ENCODE peak calls at places on chromosome 14, in five cellular contexts. G, M, Y, X and Q are unnamed samples.

GRCh38 chr14:103607039-103607668 is 21.9 kb upstream of the KLC1 start:
- DNase-seq in G (peak; percentile 55), M (no peak), Y (peak; percentile 94), X (no peak), Q (no peak)

GRCh38 chr14:85317491-85318021 is 212.4 kb upstream of the FLRT2 start:
- DNase-seq in G (no peak), M (no peak), Y (no peak), X (no peak), Q (no peak)

GRCh38 chr14:35821546-35822411 is 4.4 kb upstream of the BRMS1L start:
- DNase-seq in G (no peak), M (no peak), Y (peak; percentile 48), X (no peak), Q (peak; percentile 49)

GRCh38 chr14:39376671-39377403 is 55.4 kb downstream of the FBXO33 start:
- DNase-seq in G (no peak), M (no peak), Y (peak; percentile 65), X (no peak), Q (peak; percentile 66)

GRCh38 chr14:80933282-80933681 is 8.3 kb downstream of the CEP128 start:
- DNase-seq in G (no peak), M (no peak), Y (no peak), X (no peak), Q (no peak)

GRCh38 chr14:34355584-34356266 is 106.3 kb downstream of the SPTSSA start:
- DNase-seq in G (no peak), M (no peak), Y (peak; percentile 71), X (no peak), Q (peak; percentile 74)

GRCh38 chr14:78157855-78158436 is 12.2 kb upstream of the NRXN3 start:
- DNase-seq in G (peak; percentile 41), M (peak; percentile 39), Y (no peak), X (no peak), Q (no peak)

GRCh38 chr14:67269338-67270060 is 28.3 kb downstream of the PALS1 start:
- DNase-seq in G (no peak), M (peak; percentile 55), Y (peak; percentile 85), X (no peak), Q (peak; percentile 12)

GRCh38 chr14:67357583-67358354 is 1.8 kb downstream of the ATP6V1D start:
- DNase-seq in G (no peak), M (no peak), Y (peak; percentile 38), X (no peak), Q (no peak)

GRCh38 chr14:52693532-52693931 is 1.8 kb downstream of the ERO1A start:
- DNase-seq in G (no peak), M (no peak), Y (no peak), X (no peak), Q (no peak)

GRCh38 chr14:100587248-100587762 is at the start of gene BEGAIN:
- DNase-seq in G (no peak), M (no peak), Y (no peak), X (no peak), Q (no peak)

GRCh38 chr14:104445086-104445485 is 134.5 kb upstream of the C14orf180 start:
- DNase-seq in G (no peak), M (no peak), Y (no peak), X (no peak), Q (no peak)

GRCh38 chr14:58637391-58638230 is at the start of gene DACT1:
- DNase-seq in G (peak; percentile 84), M (peak; percentile 71), Y (peak; percentile 90), X (no peak), Q (peak; percentile 20)

GRCh38 chr14:99394602-99395001 is 86.1 kb downstream of the SETD3 start:
- DNase-seq in G (no peak), M (no peak), Y (no peak), X (no peak), Q (no peak)

DNA sequence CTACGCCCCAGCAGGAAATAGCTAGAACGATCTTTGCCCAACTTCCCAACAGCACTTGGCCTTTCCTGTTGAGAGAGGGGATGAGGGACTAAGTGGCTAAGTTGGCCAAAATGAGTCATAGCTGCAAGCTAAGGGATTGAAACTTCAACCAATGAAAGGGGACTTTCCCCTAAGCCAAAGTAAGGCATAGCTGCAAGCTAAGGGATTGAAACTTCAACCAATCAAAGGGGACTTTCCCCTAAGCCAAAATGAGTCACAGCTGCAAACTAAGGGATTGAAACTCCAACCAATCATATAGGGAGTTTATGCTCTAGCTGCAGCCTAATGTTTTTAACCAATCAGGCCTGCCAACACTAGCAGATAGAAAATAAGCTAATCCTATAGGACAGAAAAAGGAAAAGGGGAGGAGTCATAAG is 100.5 kb upstream of the SSTR1 start:
- DNase-seq in G (no peak), M (no peak), Y (no peak), X (no peak), Q (no peak)
- H2BK12ac ChIP-seq in G (no peak overlapping the region), M (no peak overlapping the region), Y (no peak overlapping the region), X (no peak overlapping the region), Q (no peak overlapping the region)

DNA sequence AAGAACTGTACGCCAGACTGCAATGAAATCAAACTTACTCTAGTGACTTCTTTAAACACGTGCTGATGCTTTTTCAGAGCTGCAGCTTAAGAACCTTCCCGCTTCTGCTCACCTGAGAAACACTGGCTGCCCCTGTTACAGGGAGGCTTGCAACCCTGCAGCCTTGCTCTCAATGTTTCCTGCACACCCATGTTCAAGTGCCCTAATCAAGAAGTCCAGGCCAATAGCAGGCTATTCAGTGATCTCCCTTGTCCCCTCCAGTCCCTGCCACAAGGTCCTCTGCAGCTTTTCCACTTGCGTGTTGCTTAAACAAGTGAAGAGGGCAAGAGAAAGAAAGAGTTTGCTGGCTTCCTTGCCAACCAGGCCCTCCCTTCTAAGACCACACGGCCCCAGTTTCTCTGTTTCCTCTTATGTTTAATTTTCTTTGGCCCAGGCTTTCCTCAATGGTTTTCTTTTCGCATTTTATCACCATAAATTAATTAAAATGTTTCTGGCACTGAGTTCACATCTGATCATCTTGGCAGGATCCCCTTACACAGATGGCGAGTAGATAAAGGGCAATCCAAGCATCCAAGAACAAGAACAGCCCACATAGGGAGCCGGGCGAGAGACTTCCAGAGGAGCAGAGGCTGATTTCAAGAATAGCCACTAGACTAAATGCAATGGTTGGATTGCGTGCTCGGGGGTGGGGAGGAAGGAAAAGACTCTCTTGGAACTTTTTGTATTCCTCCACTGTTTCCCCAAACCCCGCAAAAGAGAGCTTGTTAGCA is 82.3 kb upstream of the CDKN3 start:
- DNase-seq in G (no peak), M (no peak), Y (no peak), X (no peak), Q (no peak)
- H2BK5ac ChIP-seq in G (no peak overlapping the region), M (no peak overlapping the region), Y (no peak overlapping the region), X (no peak overlapping the region), Q (no peak overlapping the region)

GRCh38 chr14:93892505-93892839 is 34.7 kb upstream of the FAM181A start:
- DNase-seq in G (no peak), M (no peak), Y (no peak), X (no peak), Q (no peak)

GRCh38 chr14:93891756-93892504 is 35.2 kb upstream of the FAM181A start:
- DNase-seq in G (no peak), M (no peak), Y (no peak), X (no peak), Q (no peak)

GRCh38 chr14:93894992-93895391 is 32.2 kb upstream of the FAM181A start:
- DNase-seq in G (peak; percentile 80), M (peak; percentile 47), Y (no peak), X (no peak), Q (no peak)

GRCh38 chr14:93892923-93893549 is 34.1 kb upstream of the FAM181A start:
- DNase-seq in G (peak; percentile 82), M (peak; percentile 78), Y (peak; percentile 39), X (peak; percentile 46), Q (peak; percentile 17)

DNA sequence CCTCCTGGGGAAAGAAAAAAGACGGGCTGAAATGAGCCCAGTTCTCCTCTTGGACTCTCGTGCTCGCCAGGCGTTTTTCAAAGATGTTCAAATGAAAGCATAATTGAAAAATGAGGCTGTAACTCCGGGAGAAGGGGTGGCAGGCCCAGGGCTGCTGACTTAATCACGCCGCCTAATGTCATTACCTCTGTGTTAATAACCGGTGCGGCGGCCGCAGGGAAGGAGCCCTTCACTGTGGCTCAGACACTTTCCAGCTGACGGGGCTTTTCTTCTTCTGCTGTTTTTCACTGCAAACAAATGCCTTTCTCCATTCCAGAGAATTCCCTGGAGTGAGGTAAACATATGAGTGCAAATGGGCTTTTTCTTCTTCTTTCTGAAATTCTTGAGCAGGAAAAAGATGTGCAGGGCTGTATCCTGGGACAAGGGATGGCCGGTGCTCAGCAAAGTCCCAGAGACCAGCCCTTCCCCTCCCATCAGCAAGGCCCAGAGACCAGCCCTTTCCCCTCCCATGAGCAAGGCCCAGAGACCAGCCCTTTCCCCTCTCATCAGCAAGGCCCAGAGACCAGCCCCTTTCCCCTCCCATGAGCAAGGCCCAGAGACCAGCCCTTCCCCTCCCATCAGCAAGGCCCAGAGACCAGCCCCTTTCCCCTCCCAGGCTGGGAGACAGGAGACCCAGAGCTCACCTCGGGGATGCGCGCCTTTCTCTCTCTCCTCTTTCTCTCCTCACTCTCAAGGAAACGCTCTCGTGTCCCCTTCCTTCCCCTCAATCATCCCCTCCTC is 33.4 kb upstream of the FAM181A start:
- DNase-seq in G (peak; percentile 93), M (peak; percentile 50), Y (no peak), X (peak; percentile 33), Q (no peak)
- H2AFZ ChIP-seq in G (peak overlapping the region; percentile 33), M (peak overlapping the region; percentile 72), Y (no peak overlapping the region), X (peak overlapping the region; percentile 85), Q (no peak overlapping the region)

GRCh38 chr14:51547701-51548100 is 104.0 kb upstream of the FRMD6 start:
- DNase-seq in G (no peak), M (no peak), Y (no peak), X (no peak), Q (no peak)

GRCh38 chr14:51547260-51547659 is 104.5 kb upstream of the FRMD6 start:
- DNase-seq in G (no peak), M (no peak), Y (peak; percentile 99), X (no peak), Q (peak; percentile 69)

GRCh38 chr14:51546099-51546498 is 105.6 kb upstream of the FRMD6 start:
- DNase-seq in G (no peak), M (no peak), Y (no peak), X (no peak), Q (no peak)

GRCh38 chr14:51545396-51545795 is 106.3 kb upstream of the FRMD6 start:
- DNase-seq in G (no peak), M (no peak), Y (no peak), X (no peak), Q (no peak)

GRCh38 chr14:51546603-51547258 is 105.0 kb upstream of the FRMD6 start:
- DNase-seq in G (no peak), M (no peak), Y (peak; percentile 34), X (no peak), Q (no peak)
- H2BK12ac ChIP-seq in G (no peak overlapping the region), M (no peak overlapping the region), Y (no peak overlapping the region), X (no peak overlapping the region), Q (no peak overlapping the region)

GRCh38 chr14:91946313-91947195 is 940 bp downstream of the FBLN5 start:
- DNase-seq in G (no peak), M (no peak), Y (peak; percentile 40), X (no peak), Q (no peak)
- H2BK5ac ChIP-seq in G (no peak overlapping the region), M (no peak overlapping the region), Y (no peak overlapping the region), X (no peak overlapping the region), Q (peak overlapping the region; percentile 35)

GRCh38 chr14:54087376-54087775 is 130.8 kb upstream of the BMP4 start:
- DNase-seq in G (no peak), M (no peak), Y (no peak), X (no peak), Q (no peak)
- H2AFZ ChIP-seq in G (no peak overlapping the region), M (no peak overlapping the region), Y (no peak overlapping the region), X (no peak overlapping the region), Q (no peak overlapping the region)